ENCODE peak calls at places on chromosome 5, in five cellular contexts. O is neural progenitor cell; A is CD8-positive, alpha-beta T cell; B is BJ; Z is right lobe of liver. K is an unnamed sample.

GRCh38 chr5:132420706-132421272 is 51.3 kb downstream of the SLC22A5 start:
- DNase-seq in O (no peak), A (no peak), B (no peak), Z (no peak), K (no peak)

GRCh38 chr5:2375291-2375690 is 376.2 kb downstream of the IRX2 start:
- DNase-seq in O (no peak), A (no peak), B (no peak), Z (no peak), K (no peak)

GRCh38 chr5:1468247-1468612 is 23.0 kb upstream of the SLC6A3 start:
- DNase-seq in O (peak), A (no peak), B (no peak), Z (peak), K (no peak)

GRCh38 chr5:170554566-170555267 is 50.9 kb downstream of the KCNIP1 start:
- DNase-seq in O (no peak), A (no peak), B (no peak), Z (no peak), K (peak)

GRCh38 chr5:141821430-141821925 is 56.7 kb downstream of the PCDH1 start:
- DNase-seq in O (peak), A (no peak), B (peak), Z (no peak), K (no peak)

GRCh38 chr5:75885849-75886596 is 168.8 kb upstream of the POC5 start:
- DNase-seq in O (peak), A (no peak), B (no peak), Z (no peak), K (no peak)

GRCh38 chr5:168843998-168844374 is 264.8 kb upstream of the PANK3 start:
- DNase-seq in O (no peak), A (no peak), B (no peak), Z (no peak), K (no peak)

GRCh38 chr5:172758077-172758835 is 12.7 kb downstream of the DUSP1 start:
- DNase-seq in O (peak), A (no peak), B (no peak), Z (no peak), K (no peak)

GRCh38 chr5:178114325-178115135 is 1.2 kb downstream of the N4BP3 start:
- DNase-seq in O (peak), A (peak), B (no peak), Z (no peak), K (no peak)

GRCh38 chr5:55547792-55548191 is 13.0 kb upstream of the PLPP1 start:
- DNase-seq in O (no peak), A (no peak), B (no peak), Z (no peak), K (no peak)

GRCh38 chr5:55551904-55552303 is 17.1 kb upstream of the PLPP1 start:
- DNase-seq in O (no peak), A (no peak), B (no peak), Z (no peak), K (no peak)

GRCh38 chr5:55544341-55544740 is 9.6 kb upstream of the PLPP1 start:
- DNase-seq in O (no peak), A (no peak), B (no peak), Z (no peak), K (no peak)

GRCh38 chr5:55551298-55551846 is 16.6 kb upstream of the PLPP1 start:
- DNase-seq in O (no peak), A (no peak), B (no peak), Z (no peak), K (no peak)

GRCh38 chr5:55546991-55547390 is 12.2 kb upstream of the PLPP1 start:
- DNase-seq in O (no peak), A (no peak), B (no peak), Z (no peak), K (no peak)
- TF ChIP-seq CTCF in O (no peak), A (no peak), B (no peak), Z (peak), K (no peak)

GRCh38 chr5:93120048-93120447 is 461.0 kb downstream of the NR2F1-AS1 start:
- DNase-seq in O (peak), A (no peak), B (no peak), Z (no peak), K (no peak)

GRCh38 chr5:93126634-93127033 is 454.4 kb downstream of the NR2F1-AS1 start:
- DNase-seq in O (no peak), A (no peak), B (no peak), Z (no peak), K (no peak)

GRCh38 chr5:93117753-93118531 is 463.1 kb downstream of the NR2F1-AS1 start:
- DNase-seq in O (no peak), A (no peak), B (no peak), Z (no peak), K (no peak)

GRCh38 chr5:93123127-93123526 is 457.9 kb downstream of the NR2F1-AS1 start:
- DNase-seq in O (no peak), A (no peak), B (no peak), Z (no peak), K (no peak)

GRCh38 chr5:93120771-93121170 is 460.2 kb downstream of the NR2F1-AS1 start:
- DNase-seq in O (no peak), A (no peak), B (no peak), Z (no peak), K (no peak)
- TF ChIP-seq CTCF in O (no peak), A (no peak), B (no peak), Z (no peak), K (no peak)

DNA sequence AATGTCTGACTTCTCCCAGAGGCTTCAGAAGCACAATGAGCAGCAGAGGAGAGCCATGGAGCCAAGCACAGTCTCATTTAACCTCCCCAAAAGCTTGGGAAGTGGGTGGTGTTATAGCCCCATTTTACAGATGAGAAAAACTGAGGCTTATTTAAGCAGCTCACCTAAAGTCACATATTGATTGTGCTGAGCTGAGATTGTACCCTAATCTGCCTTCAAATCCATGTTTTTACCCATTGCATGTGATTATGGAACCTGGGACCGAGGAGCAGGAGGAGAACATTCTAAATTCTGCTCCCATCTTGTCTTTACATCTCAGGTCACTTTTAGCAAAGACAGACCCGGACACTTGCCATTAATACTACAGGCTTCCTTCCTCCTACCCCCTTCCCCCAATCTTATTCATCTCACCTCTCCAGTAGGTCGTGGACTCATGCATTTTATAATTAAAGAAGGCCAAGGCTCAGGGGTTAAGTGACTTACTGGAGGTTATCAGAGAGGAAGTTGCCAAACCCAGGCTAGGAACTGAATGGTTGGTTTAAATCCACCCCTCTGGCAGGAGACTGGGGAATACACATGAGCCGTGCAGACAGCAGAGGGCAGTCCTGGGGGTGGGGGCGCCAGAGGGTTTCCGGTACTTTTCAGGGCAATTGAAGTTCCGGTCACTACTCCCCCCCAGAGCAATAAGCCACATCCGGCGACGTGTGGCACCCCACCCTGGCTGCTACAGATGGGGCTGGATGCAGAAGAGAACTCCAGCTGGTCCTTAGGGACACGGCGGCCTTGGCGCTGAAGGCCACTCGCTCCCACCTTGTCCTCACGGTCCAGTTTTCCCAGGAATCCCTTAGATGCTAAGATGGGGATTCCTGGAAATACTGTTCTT is 51.0 kb upstream of the IL17B start:
- DNase-seq in O (no peak), A (no peak), B (no peak), Z (peak), K (no peak)
- TF ChIP-seq CTCF in O (peak), A (no peak), B (peak), Z (no peak), K (no peak)

DNA sequence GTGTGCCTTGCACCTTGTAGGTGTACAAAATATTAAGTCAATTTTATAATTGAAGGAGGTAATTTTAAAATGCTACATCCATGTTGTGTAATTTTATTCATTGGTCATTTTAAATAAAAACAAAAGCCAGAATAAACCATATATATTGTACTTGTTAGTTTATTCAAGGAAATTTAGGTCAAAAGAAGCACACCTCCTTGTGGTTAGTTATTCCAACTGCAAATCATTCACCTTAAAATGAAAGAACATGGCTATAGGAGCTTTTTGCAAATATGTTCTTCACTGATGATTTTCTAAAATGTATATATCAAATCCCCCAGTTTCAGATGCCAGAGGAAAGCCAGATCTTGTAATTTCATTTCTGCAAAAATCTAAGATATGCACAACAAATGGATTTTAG is 5.4 kb upstream of the MOCS2 start:
- DNase-seq in O (no peak), A (no peak), B (no peak), Z (no peak), K (no peak)
- TF ChIP-seq CTCF in O (peak), A (no peak), B (peak), Z (peak), K (peak)

GRCh38 chr5:122295138-122295537 is 16.9 kb upstream of the SNCAIP start:
- DNase-seq in O (peak), A (no peak), B (no peak), Z (no peak), K (no peak)
- TF ChIP-seq CTCF in O (peak), A (no peak), B (peak), Z (peak), K (no peak)

GRCh38 chr5:140800816-140801493 is at the start of gene PCDHA3:
- DNase-seq in O (no peak), A (no peak), B (no peak), Z (no peak), K (no peak)
- TF ChIP-seq CTCF in O (peak), A (no peak), B (peak), Z (peak), K (no peak)

GRCh38 chr5:152514827-152515397 is 109.8 kb upstream of the NMUR2 start:
- DNase-seq in O (peak), A (no peak), B (no peak), Z (no peak), K (no peak)
- TF ChIP-seq CTCF in O (peak), A (peak), B (peak), Z (peak), K (peak)

DNA sequence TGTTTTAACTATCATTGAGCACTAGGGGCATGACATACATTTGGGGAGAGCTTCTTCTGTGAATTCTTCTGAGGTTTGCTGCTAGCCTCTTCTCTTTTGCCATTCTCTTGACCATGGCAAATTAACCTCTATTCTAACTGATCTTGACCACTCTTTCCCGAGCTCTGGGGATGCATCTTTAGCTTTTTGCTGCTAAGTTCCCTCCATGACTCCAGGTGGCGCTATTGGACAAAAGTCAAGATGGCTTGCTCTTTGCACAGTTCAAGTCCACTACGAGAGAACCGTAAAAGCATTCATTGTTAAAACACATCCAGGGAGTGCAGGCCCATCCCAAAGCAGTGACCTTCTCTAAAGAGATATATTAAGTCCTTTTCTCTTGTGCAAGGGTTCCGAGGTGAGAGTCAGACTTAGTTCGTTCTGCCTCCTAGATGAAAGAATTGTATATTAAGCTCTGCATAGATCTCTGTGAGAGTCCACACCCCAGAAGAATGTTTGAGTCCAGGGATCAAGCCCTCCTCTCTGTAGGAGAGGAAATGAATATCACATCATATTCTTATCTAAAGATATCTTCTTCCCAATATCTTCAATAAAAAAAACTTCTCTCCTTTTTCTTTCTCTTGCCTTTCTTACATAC is 1152.9 kb upstream of the CDH6 start:
- DNase-seq in O (peak), A (no peak), B (no peak), Z (no peak), K (no peak)
- TF ChIP-seq CTCF in O (peak), A (no peak), B (peak), Z (peak), K (peak)

GRCh38 chr5:158756873-158757272 is 342.8 kb downstream of the EBF1 start:
- DNase-seq in O (peak), A (no peak), B (no peak), Z (no peak), K (no peak)
- TF ChIP-seq CTCF in O (peak), A (no peak), B (no peak), Z (no peak), K (no peak)

GRCh38 chr5:135546912-135547311 is 11.1 kb upstream of the NEUROG1 start:
- DNase-seq in O (no peak), A (no peak), B (no peak), Z (no peak), K (no peak)

GRCh38 chr5:135546014-135546413 is 10.2 kb upstream of the NEUROG1 start:
- DNase-seq in O (peak), A (no peak), B (no peak), Z (no peak), K (no peak)

GRCh38 chr5:135551593-135552447 is 16.1 kb upstream of the NEUROG1 start:
- DNase-seq in O (peak), A (peak), B (no peak), Z (peak), K (peak)

GRCh38 chr5:135547590-135548254 is 12.0 kb upstream of the NEUROG1 start:
- DNase-seq in O (no peak), A (no peak), B (no peak), Z (no peak), K (no peak)

GRCh38 chr5:135549413-135549812 is 13.6 kb upstream of the NEUROG1 start:
- DNase-seq in O (no peak), A (no peak), B (no peak), Z (no peak), K (no peak)
- TF ChIP-seq CTCF in O (no peak), A (no peak), B (no peak), Z (no peak), K (no peak)

K was measured in mesothelial cell of epicardium.